ENCODE peak calls at places on chromosomes 12 and 14, in ten cellular contexts. One of them, this sample, is unnamed.

GRCh38 chr14:74882103-74882920 is 596 bp downstream of the DLST start:
- DNase-seq in activated gamma-delta T cell treated with Interleukin-2 at 50 U/mL for 16 hours: peak; percentile 43
- DNase-seq in hypothalamus: no peak
- DNase-seq in esophagus squamous epithelium: no peak
- DNase-seq in choroid plexus epithelial cell: peak; percentile 75
- DNase-seq in H7: peak; percentile 81
- DNase-seq in 8988T: peak; percentile 51
- DNase-seq in NCI-H1092 treated with DMSO at 0.1 percent for 48 hours: peak; percentile 34
- DNase-seq in GM19239: no peak
- DNase-seq in fibroblast of lung: peak; percentile 51
- DNase-seq in this sample: no peak

GRCh38 chr12:95998611-95999300 is 2.6 kb upstream of the HAL start:
- DNase-seq in esophagus squamous epithelium: no peak
- DNase-seq in H7: peak; percentile 75
- DNase-seq in hypothalamus: no peak
- DNase-seq in choroid plexus epithelial cell: peak; percentile 81
- DNase-seq in activated gamma-delta T cell treated with Interleukin-2 at 50 U/mL for 16 hours: peak; percentile 33
- DNase-seq in 8988T: peak; percentile 19
- DNase-seq in fibroblast of lung: peak; percentile 41
- DNase-seq in GM19239: peak; percentile 42
- DNase-seq in NCI-H1092 treated with DMSO at 0.1 percent for 48 hours: peak; percentile 35
- DNase-seq in this sample: no peak

GRCh38 chr14:68286667-68287066 is 467.1 kb downstream of the RAD51B start:
- DNase-seq in hypothalamus: no peak
- DNase-seq in GM19239: no peak
- DNase-seq in 8988T: no peak
- DNase-seq in choroid plexus epithelial cell: no peak
- DNase-seq in fibroblast of lung: peak; percentile 17
- DNase-seq in esophagus squamous epithelium: no peak
- DNase-seq in activated gamma-delta T cell treated with Interleukin-2 at 50 U/mL for 16 hours: no peak
- DNase-seq in H7: no peak
- DNase-seq in NCI-H1092 treated with DMSO at 0.1 percent for 48 hours: no peak
- DNase-seq in this sample: no peak

GRCh38 chr12:49866859-49867579 is 24.1 kb upstream of the BCDIN3D start:
- DNase-seq in hypothalamus: peak; percentile 33
- DNase-seq in GM19239: peak; percentile 92
- DNase-seq in activated gamma-delta T cell treated with Interleukin-2 at 50 U/mL for 16 hours: peak; percentile 72
- DNase-seq in fibroblast of lung: peak; percentile 41
- DNase-seq in 8988T: peak; percentile 93
- DNase-seq in esophagus squamous epithelium: no peak
- DNase-seq in H7: peak; percentile 97
- DNase-seq in NCI-H1092 treated with DMSO at 0.1 percent for 48 hours: peak; percentile 42
- DNase-seq in choroid plexus epithelial cell: peak; percentile 63
- DNase-seq in this sample: peak; percentile 16

GRCh38 chr14:89351364-89351957 is 65.6 kb downstream of the FOXN3 start:
- DNase-seq in 8988T: no peak
- DNase-seq in H7: no peak
- DNase-seq in activated gamma-delta T cell treated with Interleukin-2 at 50 U/mL for 16 hours: no peak
- DNase-seq in choroid plexus epithelial cell: peak; percentile 49
- DNase-seq in GM19239: peak; percentile 57
- DNase-seq in fibroblast of lung: peak; percentile 47
- DNase-seq in esophagus squamous epithelium: no peak
- DNase-seq in hypothalamus: no peak
- DNase-seq in NCI-H1092 treated with DMSO at 0.1 percent for 48 hours: peak; percentile 40
- DNase-seq in this sample: no peak

GRCh38 chr12:88753074-88753473 is 172.8 kb upstream of the KITLG start:
- DNase-seq in 8988T: no peak
- DNase-seq in activated gamma-delta T cell treated with Interleukin-2 at 50 U/mL for 16 hours: no peak
- DNase-seq in esophagus squamous epithelium: no peak
- DNase-seq in choroid plexus epithelial cell: peak; percentile 50
- DNase-seq in NCI-H1092 treated with DMSO at 0.1 percent for 48 hours: no peak
- DNase-seq in H7: no peak
- DNase-seq in GM19239: no peak
- DNase-seq in hypothalamus: no peak
- DNase-seq in fibroblast of lung: peak; percentile 76
- DNase-seq in this sample: no peak

GRCh38 chr14:23054000-23054811 is 3.1 kb downstream of the CDH24 start:
- DNase-seq in NCI-H1092 treated with DMSO at 0.1 percent for 48 hours: no peak
- DNase-seq in activated gamma-delta T cell treated with Interleukin-2 at 50 U/mL for 16 hours: no peak
- DNase-seq in choroid plexus epithelial cell: no peak
- DNase-seq in hypothalamus: no peak
- DNase-seq in fibroblast of lung: no peak
- DNase-seq in GM19239: no peak
- DNase-seq in H7: peak; percentile 76
- DNase-seq in 8988T: peak; percentile 73
- DNase-seq in esophagus squamous epithelium: no peak
- DNase-seq in this sample: no peak

GRCh38 chr12:108289342-108290131 is 49.6 kb downstream of the CMKLR1 start:
- DNase-seq in esophagus squamous epithelium: no peak
- DNase-seq in 8988T: no peak
- DNase-seq in NCI-H1092 treated with DMSO at 0.1 percent for 48 hours: no peak
- DNase-seq in activated gamma-delta T cell treated with Interleukin-2 at 50 U/mL for 16 hours: no peak
- DNase-seq in hypothalamus: no peak
- DNase-seq in choroid plexus epithelial cell: no peak
- DNase-seq in H7: no peak
- DNase-seq in fibroblast of lung: no peak
- DNase-seq in GM19239: no peak
- DNase-seq in this sample: no peak

GRCh38 chr12:5902736-5903135 is 42.3 kb downstream of the ANO2 start:
- DNase-seq in GM19239: no peak
- DNase-seq in hypothalamus: no peak
- DNase-seq in H7: no peak
- DNase-seq in 8988T: no peak
- DNase-seq in choroid plexus epithelial cell: no peak
- DNase-seq in esophagus squamous epithelium: no peak
- DNase-seq in NCI-H1092 treated with DMSO at 0.1 percent for 48 hours: no peak
- DNase-seq in fibroblast of lung: no peak
- DNase-seq in activated gamma-delta T cell treated with Interleukin-2 at 50 U/mL for 16 hours: no peak
- DNase-seq in this sample: no peak

GRCh38 chr12:113439606-113440030 is 17.4 kb downstream of the SDSL start:
- DNase-seq in 8988T: peak; percentile 51
- DNase-seq in choroid plexus epithelial cell: peak; percentile 56
- DNase-seq in GM19239: no peak
- DNase-seq in H7: peak; percentile 90
- DNase-seq in NCI-H1092 treated with DMSO at 0.1 percent for 48 hours: peak; percentile 18
- DNase-seq in fibroblast of lung: peak; percentile 21
- DNase-seq in activated gamma-delta T cell treated with Interleukin-2 at 50 U/mL for 16 hours: no peak
- DNase-seq in esophagus squamous epithelium: no peak
- DNase-seq in hypothalamus: no peak
- DNase-seq in this sample: no peak

GRCh38 chr12:88870000-88870737 is 289.9 kb upstream of the KITLG start:
- DNase-seq in fibroblast of lung: peak; percentile 56
- DNase-seq in esophagus squamous epithelium: no peak
- DNase-seq in choroid plexus epithelial cell: peak; percentile 73
- DNase-seq in GM19239: no peak
- DNase-seq in H7: no peak
- DNase-seq in NCI-H1092 treated with DMSO at 0.1 percent for 48 hours: no peak
- DNase-seq in 8988T: no peak
- DNase-seq in hypothalamus: no peak
- DNase-seq in activated gamma-delta T cell treated with Interleukin-2 at 50 U/mL for 16 hours: no peak
- DNase-seq in this sample: no peak

GRCh38 chr14:25049559-25050493 is at the start of gene STXBP6:
- DNase-seq in activated gamma-delta T cell treated with Interleukin-2 at 50 U/mL for 16 hours: no peak
- DNase-seq in H7: peak; percentile 88
- DNase-seq in esophagus squamous epithelium: no peak
- DNase-seq in fibroblast of lung: peak; percentile 78
- DNase-seq in choroid plexus epithelial cell: peak; percentile 56
- DNase-seq in NCI-H1092 treated with DMSO at 0.1 percent for 48 hours: peak; percentile 59
- DNase-seq in 8988T: peak; percentile 31
- DNase-seq in GM19239: no peak
- DNase-seq in hypothalamus: no peak
- DNase-seq in this sample: no peak

GRCh38 chr14:97413991-97414717 is 617.0 kb downstream of the VRK1 start:
- DNase-seq in H7: peak; percentile 60
- DNase-seq in choroid plexus epithelial cell: no peak
- DNase-seq in esophagus squamous epithelium: no peak
- DNase-seq in fibroblast of lung: no peak
- DNase-seq in activated gamma-delta T cell treated with Interleukin-2 at 50 U/mL for 16 hours: no peak
- DNase-seq in NCI-H1092 treated with DMSO at 0.1 percent for 48 hours: no peak
- DNase-seq in 8988T: no peak
- DNase-seq in hypothalamus: no peak
- DNase-seq in GM19239: no peak
- DNase-seq in this sample: no peak

GRCh38 chr14:22978487-22978837 is 3.9 kb downstream of the AJUBA start:
- DNase-seq in 8988T: no peak
- DNase-seq in GM19239: no peak
- DNase-seq in H7: no peak
- DNase-seq in NCI-H1092 treated with DMSO at 0.1 percent for 48 hours: no peak
- DNase-seq in esophagus squamous epithelium: no peak
- DNase-seq in hypothalamus: no peak
- DNase-seq in choroid plexus epithelial cell: no peak
- DNase-seq in fibroblast of lung: peak; percentile 24
- DNase-seq in activated gamma-delta T cell treated with Interleukin-2 at 50 U/mL for 16 hours: no peak
- DNase-seq in this sample: no peak

GRCh38 chr14:101446387-101446969 is 114.8 kb upstream of the DIO3 start:
- DNase-seq in activated gamma-delta T cell treated with Interleukin-2 at 50 U/mL for 16 hours: no peak
- DNase-seq in hypothalamus: no peak
- DNase-seq in fibroblast of lung: no peak
- DNase-seq in esophagus squamous epithelium: no peak
- DNase-seq in NCI-H1092 treated with DMSO at 0.1 percent for 48 hours: no peak
- DNase-seq in H7: no peak
- DNase-seq in 8988T: no peak
- DNase-seq in choroid plexus epithelial cell: no peak
- DNase-seq in GM19239: no peak
- DNase-seq in this sample: no peak